ENCODE peak calls at places on chromosome X, in seven cellular contexts. One of them, this sample, is unnamed.
A peak's percentile ranks its signal among the peaks of the same experiment; 100 is the strongest.

GRCh38 chrX:132809581-132809980 is 148.8 kb downstream of the HS6ST2 start:
- DNase-seq in PC-3: peak; percentile 1
- DNase-seq in HCT116: no peak
- DNase-seq in MM.1S: no peak
- DNase-seq in OCI-LY7: no peak
- DNase-seq in GM23248: no peak
- DNase-seq in neural progenitor cell: no peak
- DNase-seq in this sample: no peak

GRCh38 chrX:134761788-134762187 is 103.5 kb upstream of the PLAC1 start:
- DNase-seq in MM.1S: peak; percentile 46
- DNase-seq in neural progenitor cell: no peak
- DNase-seq in OCI-LY7: peak; percentile 18
- DNase-seq in GM23248: peak; percentile 36
- DNase-seq in PC-3: peak; percentile 56
- DNase-seq in HCT116: no peak
- DNase-seq in this sample: peak; percentile 10

GRCh38 chrX:45771560-45772340 is 571.1 kb upstream of the DIPK2B start:
- DNase-seq in HCT116: no peak
- DNase-seq in PC-3: peak; percentile 64
- DNase-seq in OCI-LY7: no peak
- DNase-seq in neural progenitor cell: no peak
- DNase-seq in MM.1S: peak; percentile 64
- DNase-seq in GM23248: peak; percentile 83
- DNase-seq in this sample: no peak

GRCh38 chrX:153595387-153595786 is 3.6 kb downstream of the CCNQ start:
- DNase-seq in MM.1S: no peak
- DNase-seq in PC-3: no peak
- DNase-seq in GM23248: no peak
- DNase-seq in neural progenitor cell: no peak
- DNase-seq in OCI-LY7: no peak
- DNase-seq in HCT116: no peak
- DNase-seq in this sample: no peak

GRCh38 chrX:13463608-13464007 is 105.8 kb upstream of the EGFL6 start:
- DNase-seq in GM23248: peak; percentile 63
- DNase-seq in OCI-LY7: peak; percentile 68
- DNase-seq in HCT116: no peak
- DNase-seq in PC-3: peak; percentile 49
- DNase-seq in neural progenitor cell: no peak
- DNase-seq in MM.1S: no peak
- DNase-seq in this sample: peak; percentile 79

GRCh38 chrX:40085086-40085551 is 12.6 kb downstream of the BCOR start:
- DNase-seq in neural progenitor cell: no peak
- DNase-seq in MM.1S: no peak
- DNase-seq in HCT116: no peak
- DNase-seq in GM23248: peak; percentile 85
- DNase-seq in PC-3: peak; percentile 90
- DNase-seq in OCI-LY7: no peak
- DNase-seq in this sample: peak; percentile 58

GRCh38 chrX:21176927-21177571 is 197.2 kb upstream of the CNKSR2 start:
- DNase-seq in OCI-LY7: no peak
- DNase-seq in neural progenitor cell: no peak
- DNase-seq in PC-3: peak; percentile 11
- DNase-seq in MM.1S: no peak
- DNase-seq in HCT116: no peak
- DNase-seq in GM23248: peak; percentile 50
- DNase-seq in this sample: peak; percentile 9

GRCh38 chrX:132750312-132751042 is 208.0 kb downstream of the HS6ST2 start:
- DNase-seq in OCI-LY7: no peak
- DNase-seq in MM.1S: peak; percentile 75
- DNase-seq in PC-3: no peak
- DNase-seq in neural progenitor cell: no peak
- DNase-seq in HCT116: no peak
- DNase-seq in GM23248: no peak
- DNase-seq in this sample: no peak

GRCh38 chrX:108165349-108166111 is 74.0 kb downstream of the ATG4A start:
- DNase-seq in MM.1S: no peak
- DNase-seq in PC-3: peak; percentile 55
- DNase-seq in HCT116: peak; percentile 15
- DNase-seq in neural progenitor cell: peak; percentile 60
- DNase-seq in OCI-LY7: no peak
- DNase-seq in GM23248: peak; percentile 56
- DNase-seq in this sample: peak; percentile 52

GRCh38 chrX:41001327-41001726 is 83.9 kb upstream of the USP9X start:
- DNase-seq in HCT116: no peak
- DNase-seq in PC-3: no peak
- DNase-seq in neural progenitor cell: no peak
- DNase-seq in OCI-LY7: no peak
- DNase-seq in MM.1S: no peak
- DNase-seq in GM23248: no peak
- DNase-seq in this sample: peak; percentile 25

GRCh38 chrX:72526534-72527508 is 45.8 kb downstream of the HDAC8 start:
- DNase-seq in neural progenitor cell: no peak
- DNase-seq in MM.1S: no peak
- DNase-seq in GM23248: peak; percentile 10
- DNase-seq in HCT116: no peak
- DNase-seq in PC-3: no peak
- DNase-seq in OCI-LY7: no peak
- DNase-seq in this sample: peak; percentile 5

GRCh38 chrX:19625612-19626011 is 110.3 kb upstream of the MAP3K15 start:
- DNase-seq in OCI-LY7: no peak
- DNase-seq in HCT116: no peak
- DNase-seq in PC-3: peak; percentile 81
- DNase-seq in MM.1S: no peak
- DNase-seq in GM23248: peak; percentile 50
- DNase-seq in neural progenitor cell: no peak
- DNase-seq in this sample: no peak

GRCh38 chrX:74195120-74195519 is 108.9 kb upstream of the ZCCHC13 start:
- DNase-seq in MM.1S: no peak
- DNase-seq in neural progenitor cell: no peak
- DNase-seq in HCT116: no peak
- DNase-seq in PC-3: no peak
- DNase-seq in GM23248: no peak
- DNase-seq in OCI-LY7: no peak
- DNase-seq in this sample: no peak

DNA sequence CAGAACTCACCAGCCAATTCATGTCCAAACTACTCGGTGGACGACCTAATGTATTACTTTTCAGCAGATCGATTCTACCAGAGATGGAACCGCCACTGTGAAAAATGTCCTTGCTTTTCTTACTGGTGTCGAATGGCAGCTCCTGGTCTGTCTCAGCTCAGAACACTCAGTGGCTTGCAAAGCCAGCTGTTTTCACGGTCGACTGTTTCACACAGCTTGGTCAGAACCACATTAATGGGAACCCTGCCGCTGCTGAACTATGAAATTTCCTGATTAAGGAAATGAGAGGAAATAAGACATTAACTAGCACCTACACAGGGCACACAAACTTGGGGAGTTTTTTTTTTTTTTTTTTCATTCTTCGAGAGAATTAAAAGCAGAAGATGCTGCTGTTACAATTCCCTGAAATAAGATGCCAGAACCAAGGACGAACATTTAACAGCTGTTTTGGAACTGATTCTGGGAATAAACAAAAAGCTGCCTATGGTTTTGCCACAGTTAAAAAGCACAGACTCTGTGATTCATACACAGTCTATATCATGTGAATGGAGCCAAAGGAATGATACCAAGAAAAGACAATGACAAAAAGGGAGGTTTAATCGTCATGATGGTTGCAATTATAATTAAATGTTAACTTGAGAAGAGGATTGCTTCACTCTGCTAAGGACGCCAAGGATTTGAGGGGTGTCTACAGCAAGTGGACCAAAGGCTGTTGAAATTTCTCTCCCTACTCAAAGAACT is 31.3 kb downstream of the SUPT20HL2 start:
- DNase-seq in PC-3: no peak
- DNase-seq in OCI-LY7: peak; percentile 11
- DNase-seq in HCT116: no peak
- DNase-seq in MM.1S: no peak
- DNase-seq in neural progenitor cell: peak; percentile 55
- DNase-seq in GM23248: peak; percentile 63
- DNase-seq in this sample: no peak
- TF ChIP-seq EZH2phosphoT487 in PC-3: no peak
- TF ChIP-seq EZH2phosphoT487 in OCI-LY7: no peak
- TF ChIP-seq EZH2phosphoT487 in HCT116: no peak
- TF ChIP-seq EZH2phosphoT487 in MM.1S: no peak
- TF ChIP-seq EZH2phosphoT487 in neural progenitor cell: no peak
- TF ChIP-seq EZH2phosphoT487 in GM23248: no peak
- TF ChIP-seq EZH2phosphoT487 in this sample: no peak

GRCh38 chrX:10356979-10357378 is 200.2 kb downstream of the CLCN4 start:
- DNase-seq in PC-3: peak; percentile 86
- DNase-seq in neural progenitor cell: no peak
- DNase-seq in MM.1S: no peak
- DNase-seq in GM23248: peak; percentile 60
- DNase-seq in OCI-LY7: no peak
- DNase-seq in HCT116: no peak
- DNase-seq in this sample: no peak
- TF ChIP-seq EZH2phosphoT487 in PC-3: no peak
- TF ChIP-seq EZH2phosphoT487 in neural progenitor cell: no peak
- TF ChIP-seq EZH2phosphoT487 in MM.1S: no peak
- TF ChIP-seq EZH2phosphoT487 in GM23248: no peak
- TF ChIP-seq EZH2phosphoT487 in OCI-LY7: no peak
- TF ChIP-seq EZH2phosphoT487 in HCT116: no peak
- TF ChIP-seq EZH2phosphoT487 in this sample: no peak

GRCh38 chrX:23819385-23820234 is 36.6 kb downstream of the SAT1 start:
- DNase-seq in neural progenitor cell: no peak
- DNase-seq in HCT116: no peak
- DNase-seq in GM23248: peak; percentile 12
- DNase-seq in PC-3: no peak
- DNase-seq in OCI-LY7: no peak
- DNase-seq in MM.1S: no peak
- DNase-seq in this sample: no peak
- TF ChIP-seq EZH2phosphoT487 in neural progenitor cell: no peak
- TF ChIP-seq EZH2phosphoT487 in HCT116: no peak
- TF ChIP-seq EZH2phosphoT487 in GM23248: no peak
- TF ChIP-seq EZH2phosphoT487 in PC-3: no peak
- TF ChIP-seq EZH2phosphoT487 in OCI-LY7: no peak
- TF ChIP-seq EZH2phosphoT487 in MM.1S: no peak
- TF ChIP-seq EZH2phosphoT487 in this sample: no peak

DNA sequence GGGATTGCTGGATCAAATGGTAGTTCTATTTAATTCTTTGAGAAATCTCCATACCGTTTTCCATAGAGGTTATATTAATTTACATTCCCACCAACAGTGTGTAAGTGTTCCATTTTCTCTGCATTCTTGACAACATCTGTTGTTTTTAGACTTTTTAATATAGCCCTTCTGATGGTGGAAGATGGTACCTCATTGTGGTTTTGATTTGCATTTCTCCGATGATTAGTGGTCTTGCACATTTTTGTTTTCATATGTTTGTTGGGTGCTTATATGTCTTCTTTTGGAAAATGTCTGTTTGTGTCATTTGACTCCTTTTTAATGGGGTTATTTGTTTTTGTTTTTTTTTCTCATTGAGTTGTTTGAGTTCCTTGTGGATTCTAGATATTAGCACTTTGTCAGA is 75.3 kb upstream of the PUDP start:
- DNase-seq in neural progenitor cell: no peak
- DNase-seq in OCI-LY7: no peak
- DNase-seq in MM.1S: no peak
- DNase-seq in HCT116: no peak
- DNase-seq in PC-3: no peak
- DNase-seq in GM23248: no peak
- DNase-seq in this sample: no peak
- TF ChIP-seq EZH2phosphoT487 in neural progenitor cell: no peak
- TF ChIP-seq EZH2phosphoT487 in OCI-LY7: no peak
- TF ChIP-seq EZH2phosphoT487 in MM.1S: no peak
- TF ChIP-seq EZH2phosphoT487 in HCT116: no peak
- TF ChIP-seq EZH2phosphoT487 in PC-3: no peak
- TF ChIP-seq EZH2phosphoT487 in GM23248: no peak
- TF ChIP-seq EZH2phosphoT487 in this sample: no peak

GRCh38 chrX:103397707-103398106 is 21.4 kb downstream of the BEX3 start:
- DNase-seq in OCI-LY7: no peak
- DNase-seq in MM.1S: no peak
- DNase-seq in GM23248: no peak
- DNase-seq in HCT116: no peak
- DNase-seq in neural progenitor cell: no peak
- DNase-seq in PC-3: no peak
- DNase-seq in this sample: no peak

GRCh38 chrX:103398321-103398937 is 22.1 kb downstream of the BEX3 start:
- DNase-seq in HCT116: peak; percentile 37
- DNase-seq in OCI-LY7: no peak
- DNase-seq in neural progenitor cell: no peak
- DNase-seq in GM23248: peak; percentile 88
- DNase-seq in PC-3: peak; percentile 74
- DNase-seq in MM.1S: no peak
- DNase-seq in this sample: peak; percentile 24

GRCh38 chrX:103404225-103405008 is 28.1 kb downstream of the BEX3 start:
- DNase-seq in OCI-LY7: peak; percentile 47
- DNase-seq in neural progenitor cell: peak; percentile 91
- DNase-seq in MM.1S: peak; percentile 78
- DNase-seq in PC-3: peak; percentile 60
- DNase-seq in HCT116: peak; percentile 59
- DNase-seq in GM23248: peak; percentile 86
- DNase-seq in this sample: peak; percentile 76

GRCh38 chrX:103399744-103400143 is 23.4 kb downstream of the BEX3 start:
- DNase-seq in neural progenitor cell: no peak
- DNase-seq in PC-3: peak; percentile 78
- DNase-seq in MM.1S: no peak
- DNase-seq in HCT116: no peak
- DNase-seq in OCI-LY7: no peak
- DNase-seq in GM23248: peak; percentile 20
- DNase-seq in this sample: no peak

GRCh38 chrX:103400931-103401330 is 24.6 kb downstream of the BEX3 start:
- DNase-seq in neural progenitor cell: no peak
- DNase-seq in OCI-LY7: no peak
- DNase-seq in MM.1S: no peak
- DNase-seq in HCT116: no peak
- DNase-seq in PC-3: no peak
- DNase-seq in GM23248: no peak
- DNase-seq in this sample: no peak
- TF ChIP-seq EZH2phosphoT487 in neural progenitor cell: no peak
- TF ChIP-seq EZH2phosphoT487 in OCI-LY7: no peak
- TF ChIP-seq EZH2phosphoT487 in MM.1S: no peak
- TF ChIP-seq EZH2phosphoT487 in HCT116: no peak
- TF ChIP-seq EZH2phosphoT487 in PC-3: no peak
- TF ChIP-seq EZH2phosphoT487 in GM23248: no peak
- TF ChIP-seq EZH2phosphoT487 in this sample: no peak

GRCh38 chrX:16870095-16870860 is at the start of gene RBBP7:
- DNase-seq in GM23248: peak; percentile 91
- DNase-seq in HCT116: peak; percentile 67
- DNase-seq in PC-3: peak; percentile 90
- DNase-seq in OCI-LY7: peak; percentile 89
- DNase-seq in MM.1S: peak; percentile 86
- DNase-seq in neural progenitor cell: peak; percentile 98
- DNase-seq in this sample: peak; percentile 99

GRCh38 chrX:16869393-16870094 is 618 bp downstream of the RBBP7 start:
- DNase-seq in OCI-LY7: peak; percentile 66
- DNase-seq in HCT116: no peak
- DNase-seq in PC-3: peak; percentile 50
- DNase-seq in MM.1S: peak; percentile 54
- DNase-seq in neural progenitor cell: peak; percentile 87
- DNase-seq in GM23248: peak; percentile 58
- DNase-seq in this sample: peak; percentile 89

GRCh38 chrX:16873106-16873505 is 2.9 kb upstream of the RBBP7 start:
- DNase-seq in PC-3: peak; percentile 6
- DNase-seq in OCI-LY7: peak; percentile 58
- DNase-seq in neural progenitor cell: no peak
- DNase-seq in HCT116: no peak
- DNase-seq in GM23248: no peak
- DNase-seq in MM.1S: no peak
- DNase-seq in this sample: no peak

GRCh38 chrX:16868920-16869319 is 1.2 kb downstream of the RBBP7 start:
- DNase-seq in PC-3: no peak
- DNase-seq in neural progenitor cell: no peak
- DNase-seq in HCT116: no peak
- DNase-seq in MM.1S: no peak
- DNase-seq in OCI-LY7: no peak
- DNase-seq in GM23248: peak; percentile 17
- DNase-seq in this sample: no peak

GRCh38 chrX:16870861-16871584 is 861 bp upstream of the RBBP7 start:
- DNase-seq in GM23248: peak; percentile 31
- DNase-seq in neural progenitor cell: peak; percentile 85
- DNase-seq in HCT116: no peak
- DNase-seq in MM.1S: no peak
- DNase-seq in PC-3: peak; percentile 27
- DNase-seq in OCI-LY7: peak; percentile 47
- DNase-seq in this sample: peak; percentile 47
- TF ChIP-seq EZH2phosphoT487 in GM23248: no peak
- TF ChIP-seq EZH2phosphoT487 in neural progenitor cell: peak; percentile 16
- TF ChIP-seq EZH2phosphoT487 in HCT116: no peak
- TF ChIP-seq EZH2phosphoT487 in MM.1S: no peak
- TF ChIP-seq EZH2phosphoT487 in PC-3: no peak
- TF ChIP-seq EZH2phosphoT487 in OCI-LY7: no peak
- TF ChIP-seq EZH2phosphoT487 in this sample: no peak